ENCODE peak calls at places on chromosome 7, in six cellular contexts. V is heart right ventricle; O is cardiac muscle cell; S is tibial artery; F is left ventricle myocardium inferior; K is CD8-positive, alpha-beta memory T cell. W is an unnamed sample. For H3K9me3 and H3K4me1, the result is how much of the 10 kb centered on the place peaks cover.

GRCh38 chr7:2843711-2844152 is 376 bp downstream of the GNA12 start:
- DNase-seq in K (no peak), F (no peak), S (peak), O (peak), V (peak), W (peak)

GRCh38 chr7:33130184-33130583 is 820 bp downstream of the BBS9 start:
- DNase-seq in V (no peak), S (no peak), K (no peak), F (no peak), O (peak), W (no peak)

GRCh38 chr7:128867842-128868623 is 5.4 kb downstream of the ATP6V1F start:
- DNase-seq in F (no peak), O (peak), S (no peak), K (no peak), V (no peak), W (no peak)

GRCh38 chr7:54705436-54705835 is 53.6 kb downstream of the SEC61G start:
- DNase-seq in V (no peak), K (no peak), O (peak), F (no peak), S (no peak), W (no peak)

GRCh38 chr7:45574521-45575500 is 643 bp downstream of the ADCY1 start:
- DNase-seq in K (no peak), S (peak), O (peak), V (peak), F (peak), W (no peak)

GRCh38 chr7:93476491-93477344 is 97.8 kb downstream of the CALCR start:
- DNase-seq in S (no peak), O (no peak), F (no peak), K (no peak), V (no peak), W (no peak)

GRCh38 chr7:155694846-155695245 is 50.4 kb downstream of the RBM33 start:
- DNase-seq in O (peak), V (no peak), K (no peak), F (no peak), S (no peak), W (no peak)

GRCh38 chr7:28078036-28078901 is 102.3 kb downstream of the JAZF1 start:
- DNase-seq in F (no peak), V (peak), S (no peak), O (peak), K (peak), W (peak)

GRCh38 chr7:3232228-3232627 is 68.8 kb upstream of the SDK1 start:
- DNase-seq in V (no peak), S (peak), F (no peak), O (peak), K (no peak), W (no peak)

GRCh38 chr7:87474533-87475358 is 734 bp downstream of the ABCB4 start:
- DNase-seq in O (peak), V (no peak), S (no peak), K (no peak), F (no peak), W (no peak)

GRCh38 chr7:112010994-112011393 is 195.2 kb downstream of the DOCK4 start:
- DNase-seq in K (no peak), S (no peak), F (no peak), V (no peak), O (no peak), W (no peak)

GRCh38 chr7:5451391-5451790 is 27.8 kb upstream of the TNRC18 start:
- DNase-seq in F (no peak), V (no peak), S (no peak), O (no peak), K (no peak), W (no peak)

GRCh38 chr7:121745856-121746255 is 127.1 kb upstream of the PTPRZ1 start:
- DNase-seq in S (no peak), K (no peak), F (no peak), O (no peak), V (no peak), W (no peak)

GRCh38 chr7:39592586-39592985 is 26.4 kb downstream of the YAE1 start:
- DNase-seq in F (no peak), V (no peak), K (no peak), S (no peak), O (peak), W (no peak)

GRCh38 chr7:143929224-143929920 is 5.7 kb upstream of the OR2F2 start:
- DNase-seq in S (no peak), K (no peak), F (no peak), V (no peak), O (no peak), W (no peak)

GRCh38 chr7:36658603-36659516 is 65.4 kb downstream of the AOAH start:
- DNase-seq in S (no peak), O (peak), F (no peak), K (no peak), V (no peak), W (no peak)

DNA sequence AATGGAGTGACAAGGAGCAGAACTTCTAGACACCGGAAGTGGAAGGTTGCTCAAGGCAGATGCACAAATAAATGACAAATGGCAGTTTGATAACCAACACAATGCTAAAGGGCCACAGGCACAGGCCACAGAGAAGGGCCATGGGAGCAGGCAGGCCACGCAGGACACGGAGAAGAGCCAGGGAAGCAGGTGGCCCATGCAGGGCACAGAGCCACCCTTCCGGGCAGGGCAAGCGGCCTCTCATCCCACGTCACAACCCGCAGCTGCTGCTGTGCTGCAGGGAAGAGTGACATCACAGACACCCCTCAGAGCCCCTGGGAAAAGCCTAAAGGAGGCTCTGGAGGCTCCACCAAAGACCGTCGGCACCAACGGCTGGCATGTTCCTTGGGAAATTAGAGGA is 328.5 kb downstream of the PTPRN2 start:
- DNase-seq in K (no peak), S (no peak), V (no peak), F (no peak), O (no peak), W (no peak)
- H3K9me3 ChIP-seq in K (under half), S (under half), V (under half), F (under half), O (under half), W (under half)

DNA sequence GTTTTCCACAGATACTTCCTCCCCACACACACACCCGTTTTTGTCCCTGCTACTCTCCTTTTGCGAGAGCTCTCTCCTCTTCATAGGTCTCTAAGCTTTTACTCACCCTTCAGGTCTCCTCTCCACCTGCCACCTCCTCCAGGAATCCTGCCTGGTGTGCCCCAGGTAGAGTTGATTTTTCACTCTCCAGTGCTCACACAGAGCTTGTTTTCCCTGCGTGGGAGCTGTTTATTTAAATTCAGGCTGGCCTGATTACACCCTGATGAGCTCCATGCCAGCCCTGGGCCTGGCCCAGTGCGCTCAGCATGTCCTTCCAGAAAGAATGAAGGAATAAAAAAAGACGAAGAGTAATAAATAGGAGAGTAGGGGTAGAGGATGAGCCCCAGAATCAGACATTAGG is 7.5 kb upstream of the CLDN4 start:
- DNase-seq in S (no peak), K (no peak), V (no peak), F (no peak), O (no peak), W (no peak)
- H3K4me1 ChIP-seq in S (under half), K (under half), V (under half), F (under half), O (under half), W (under half)

GRCh38 chr7:134549366-134549765 is 456 bp downstream of the AKR1B15 start:
- DNase-seq in F (no peak), S (no peak), K (no peak), V (no peak), O (no peak), W (no peak)

GRCh38 chr7:134545918-134546317 is 3.0 kb upstream of the AKR1B15 start:
- DNase-seq in S (no peak), O (no peak), F (no peak), V (no peak), K (no peak), W (no peak)

GRCh38 chr7:134547738-134548054 is 1.2 kb upstream of the AKR1B15 start:
- DNase-seq in O (peak), V (peak), K (peak), F (peak), S (peak), W (peak)

GRCh38 chr7:134546903-134547737 is 1.8 kb upstream of the AKR1B15 start:
- DNase-seq in V (peak), F (peak), K (peak), O (peak), S (peak), W (peak)

DNA sequence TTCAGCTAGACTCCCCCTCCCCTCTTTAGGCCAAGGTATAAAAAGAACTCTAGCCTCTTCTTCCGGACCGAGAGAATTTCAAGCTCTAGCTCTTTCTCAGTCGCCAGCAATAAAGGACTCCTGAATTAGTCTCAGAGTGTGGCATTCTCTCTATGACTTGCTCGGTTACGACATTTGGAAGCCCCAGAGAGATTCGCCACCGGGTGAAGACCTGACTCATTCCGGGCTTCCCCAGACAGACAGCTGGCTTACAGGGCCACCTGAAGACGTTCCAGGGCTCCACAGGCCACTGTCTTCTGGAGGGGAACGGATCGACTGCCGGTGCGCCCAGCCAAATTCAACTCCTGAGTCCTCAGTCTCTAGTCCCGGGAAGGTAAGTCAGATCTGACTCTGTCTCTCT is at the start of gene AKR1B15:
- DNase-seq in F (no peak), K (no peak), V (no peak), S (peak), O (peak), W (no peak)
- H3K27ac ChIP-seq in F (no peak), K (no peak), V (no peak), S (no peak), O (peak), W (no peak)

GRCh38 chr7:261341-262250 is 28.4 kb upstream of the FOXL3 start:
- DNase-seq in O (no peak), F (peak), K (no peak), V (no peak), S (no peak), W (no peak)
- H3K9me3 ChIP-seq in O (under half), F (under half), K (under half), V (under half), S (under half), W (under half)

GRCh38 chr7:37729160-37729559 is 45.6 kb downstream of the GPR141 start:
- DNase-seq in O (no peak), S (no peak), F (no peak), V (no peak), K (no peak), W (no peak)
- H3K4me1 ChIP-seq in O (under half), S (half or more), F (under half), V (under half), K (under half), W (under half)

DNA sequence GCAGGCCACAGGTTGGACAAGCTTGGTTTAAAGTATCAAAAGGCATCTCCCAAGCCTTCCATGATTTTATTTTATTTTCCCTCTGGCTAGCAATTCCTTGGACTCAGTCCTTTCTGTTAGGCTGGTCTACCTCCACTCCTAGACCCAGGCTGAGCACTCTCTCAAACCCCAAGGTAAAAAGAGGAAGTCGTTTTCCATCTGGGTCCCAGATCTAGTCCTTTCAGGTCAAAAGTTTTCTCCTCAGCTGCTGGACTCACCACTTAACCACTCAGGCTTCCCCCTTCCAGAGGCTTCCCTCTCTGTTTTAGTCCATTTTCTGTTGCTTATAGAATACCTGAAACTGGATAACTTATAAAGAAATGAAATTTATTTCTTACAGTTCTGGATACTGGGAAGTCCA is 252.3 kb upstream of the MKLN1 start:
- DNase-seq in O (no peak), S (no peak), V (no peak), F (no peak), K (no peak), W (no peak)
- H3K27ac ChIP-seq in O (no peak), S (no peak), V (no peak), F (peak), K (no peak), W (peak)